ENCODE peak calls at places on chromosomes 7 and 10, in six cellular contexts. L, R, N, T, S and V are unnamed samples. For H3K4me1, the result is how much of the 10 kb centered on the place peaks cover.

GRCh38 chr10:122196218-122196617 is 74.9 kb upstream of the BTBD16 start:
- DNase-seq in N (no peak), L (no peak), R (no peak), S (no peak), T (no peak), V (no peak)

GRCh38 chr7:74475243-74475986 is 21.7 kb downstream of the GTF2IRD1 start:
- DNase-seq in R (no peak), S (peak), T (no peak), L (no peak), N (no peak), V (no peak)

GRCh38 chr10:68090586-68090985 is 15.5 kb upstream of the HERC4 start:
- DNase-seq in R (no peak), T (no peak), S (no peak), L (no peak), N (no peak), V (no peak)

GRCh38 chr7:100897111-100897608 is 1.5 kb upstream of the ACHE start:
- DNase-seq in R (no peak), T (peak), N (no peak), L (peak), S (peak), V (peak)

GRCh38 chr10:74418285-74418872 is 267.4 kb downstream of the ADK start:
- DNase-seq in R (peak), T (no peak), L (no peak), N (no peak), S (no peak), V (no peak)

GRCh38 chr10:26550774-26551526 is 112.8 kb downstream of the APBB1IP start:
- DNase-seq in S (no peak), T (no peak), L (no peak), N (no peak), R (no peak), V (no peak)

GRCh38 chr10:689433-690226 is at the start of gene DIP2C:
- DNase-seq in L (peak), N (no peak), S (peak), R (peak), T (peak), V (peak)

GRCh38 chr7:27745064-27745583 is 5.2 kb downstream of the TAX1BP1 start:
- DNase-seq in R (peak), L (no peak), N (no peak), S (no peak), T (peak), V (no peak)

GRCh38 chr7:124769136-124769535 is 3.5 kb upstream of the GPR37 start:
- DNase-seq in T (no peak), S (no peak), L (no peak), N (no peak), R (no peak), V (no peak)

GRCh38 chr10:7483848-7484247 is 73.0 kb upstream of the SFMBT2 start:
- DNase-seq in T (no peak), N (no peak), R (no peak), L (no peak), S (no peak), V (no peak)

GRCh38 chr10:103649654-103650423 is 156.3 kb downstream of the NEURL1 start:
- DNase-seq in R (no peak), L (no peak), S (no peak), T (no peak), N (no peak), V (peak)

GRCh38 chr10:43361532-43362190 is 9.8 kb upstream of the FXYD4 start:
- DNase-seq in T (no peak), L (no peak), N (no peak), S (no peak), R (no peak), V (no peak)

DNA sequence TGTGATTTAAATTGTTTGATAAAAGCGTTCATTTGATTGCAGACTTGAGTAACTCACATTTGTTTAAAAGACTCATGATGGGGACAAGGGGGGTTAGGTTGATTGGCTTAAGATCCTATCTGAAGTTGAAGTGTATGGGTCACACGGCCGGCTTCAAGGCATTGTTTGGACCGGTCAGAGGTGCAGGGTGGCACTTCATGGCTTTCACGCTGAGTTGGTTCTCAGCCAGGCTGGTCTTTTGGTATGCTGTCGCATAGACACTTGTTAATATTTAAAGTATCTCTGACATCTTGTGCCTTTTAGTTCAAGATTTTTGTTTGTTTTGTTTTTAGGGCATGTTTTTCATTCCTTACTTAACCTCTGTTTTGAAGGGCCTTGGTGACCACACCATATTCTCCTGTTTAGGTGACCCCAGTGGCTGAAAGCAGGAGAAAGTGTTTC is 58.1 kb downstream of the CCNY start:
- DNase-seq in S (no peak), N (no peak), R (no peak), L (no peak), T (no peak), V (no peak)
- H3K4me1 ChIP-seq in S (under half), N (under half), R (under half), L (half or more), T (under half), V (under half)

DNA sequence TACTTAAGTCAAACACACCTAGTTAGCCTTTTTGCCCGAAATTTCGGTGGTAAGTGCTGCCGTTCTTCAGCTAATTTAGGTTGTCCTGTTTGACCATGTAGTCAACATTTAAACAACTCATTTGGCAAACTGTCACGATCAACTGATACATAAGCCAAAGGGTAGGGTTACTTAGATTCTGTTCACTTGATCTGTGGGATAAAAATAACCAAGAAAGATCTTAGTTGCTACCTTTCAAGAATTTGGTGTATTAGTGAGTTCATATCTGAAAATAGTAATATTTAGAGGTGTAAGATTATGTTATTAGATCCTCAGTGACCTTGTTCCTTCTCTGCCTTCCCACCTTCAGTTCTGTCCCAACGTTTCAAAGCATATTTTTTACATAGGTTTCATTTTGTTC is 2.0 kb downstream of the TNKS2 start:
- DNase-seq in N (no peak), T (peak), L (no peak), R (no peak), S (no peak), V (no peak)
- H3K4me1 ChIP-seq in N (under half), T (under half), L (half or more), R (under half), S (under half), V (half or more)

DNA sequence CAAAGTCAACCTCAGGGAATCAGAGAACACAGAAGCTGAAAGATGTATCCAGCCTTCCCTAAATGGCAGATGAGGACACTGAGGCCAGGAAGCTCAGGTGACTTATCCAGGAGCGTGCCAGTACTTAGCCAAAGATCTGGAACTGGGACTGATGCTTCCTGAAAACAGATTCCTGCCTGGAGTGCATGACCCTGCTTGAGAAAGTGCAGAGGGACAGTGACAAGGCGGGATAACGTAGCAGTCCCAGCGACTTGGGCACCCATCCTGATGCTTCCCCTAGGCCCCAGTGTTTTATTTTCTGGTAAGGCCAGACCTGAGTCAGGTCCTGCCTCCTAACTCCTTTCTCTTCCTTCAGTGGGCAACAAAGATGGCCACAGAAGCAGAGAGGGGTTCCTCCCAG is 48.6 kb downstream of the KIAA1217 start:
- DNase-seq in N (no peak), T (no peak), R (no peak), S (no peak), L (no peak), V (no peak)
- H3K4me1 ChIP-seq in N (under half), T (under half), R (under half), S (under half), L (half or more), V (half or more)

GRCh38 chr10:124534821-124535601 is 73.4 kb downstream of the LHPP start:
- DNase-seq in L (no peak), N (no peak), S (no peak), R (no peak), T (no peak), V (no peak)

GRCh38 chr10:124533266-124533665 is 71.6 kb downstream of the LHPP start:
- DNase-seq in L (no peak), N (no peak), R (no peak), T (no peak), S (no peak), V (no peak)

GRCh38 chr10:124532788-124533187 is 71.2 kb downstream of the LHPP start:
- DNase-seq in N (no peak), T (no peak), R (no peak), S (no peak), L (no peak), V (no peak)

GRCh38 chr10:124535731-124536495 is 74.3 kb downstream of the LHPP start:
- DNase-seq in N (no peak), R (no peak), S (no peak), T (no peak), L (no peak), V (no peak)

GRCh38 chr10:124534231-124534798 is 72.7 kb downstream of the LHPP start:
- DNase-seq in S (peak), R (peak), T (no peak), L (peak), N (no peak), V (no peak)
- H3K4me1 ChIP-seq in S (under half), R (under half), T (under half), L (under half), N (under half), V (under half)

DNA sequence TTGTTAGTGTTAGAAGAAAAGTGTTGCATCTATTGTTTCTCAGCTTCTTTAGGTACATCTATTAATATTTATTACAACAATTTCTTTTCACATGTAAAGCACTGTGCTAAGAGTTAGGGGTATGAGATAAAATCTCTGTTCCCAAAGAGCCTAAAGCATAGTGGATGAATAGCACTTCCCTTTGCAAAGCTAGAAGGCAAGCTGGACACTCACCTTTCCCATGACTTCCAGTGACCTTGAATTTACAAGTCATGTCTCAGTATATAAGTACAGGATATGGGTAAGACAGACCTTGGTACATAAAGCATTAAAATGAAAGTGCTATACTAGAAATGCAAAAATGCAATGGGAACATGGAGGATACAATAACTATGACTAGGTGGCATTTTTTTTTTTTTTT is 8.8 kb downstream of the CNNM1 start:
- DNase-seq in R (no peak), N (no peak), L (no peak), T (no peak), S (no peak), V (no peak)
- H3K4me1 ChIP-seq in R (under half), N (under half), L (under half), T (under half), S (under half), V (under half)

DNA sequence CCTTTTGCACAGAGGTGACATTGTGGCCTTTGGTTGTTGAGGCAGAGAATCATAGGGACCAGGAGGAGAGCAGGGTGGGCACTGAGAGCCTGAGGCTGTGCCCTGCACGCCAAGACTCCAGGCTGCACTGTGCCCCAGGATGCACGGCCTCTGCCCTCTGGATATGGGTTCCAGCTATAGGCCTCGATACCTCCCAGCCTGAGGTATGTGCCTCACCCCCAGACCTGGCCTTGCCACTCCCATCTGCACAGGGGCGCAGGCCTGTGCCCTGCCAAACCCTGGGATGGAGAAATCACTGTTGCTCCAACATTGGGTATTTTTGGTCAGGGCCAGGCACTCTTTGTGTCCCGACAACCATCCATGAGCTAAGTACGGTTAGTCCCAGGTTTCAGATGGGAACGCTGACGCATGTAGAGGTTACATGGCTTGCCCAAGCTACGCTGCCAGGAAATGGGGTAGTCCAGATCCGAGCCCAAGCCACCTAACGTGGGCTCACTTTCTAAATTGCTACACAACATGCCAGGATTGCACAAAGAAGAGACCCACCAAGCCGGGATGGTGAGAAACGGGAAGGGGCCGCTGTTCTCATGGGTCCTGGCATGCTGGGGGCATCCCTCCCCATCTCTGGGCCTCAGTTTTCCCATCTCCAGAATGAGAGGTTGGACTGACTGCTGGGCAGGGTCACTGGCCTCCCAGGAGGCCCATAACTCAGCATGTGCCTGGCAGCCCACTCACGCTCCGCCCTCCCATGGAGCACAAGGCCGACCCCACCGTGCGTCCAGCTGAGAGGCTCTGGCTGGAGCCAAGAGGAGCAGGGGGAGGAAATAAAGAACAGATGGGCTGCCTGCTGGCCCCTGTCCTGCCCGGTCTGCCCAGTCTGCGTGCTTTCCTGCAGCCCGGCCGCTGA is 44.2 kb downstream of the ZCCHC24 start:
- DNase-seq in T (peak), N (no peak), S (no peak), L (peak), R (peak), V (peak)
- H3K4me1 ChIP-seq in T (half or more), N (under half), S (half or more), L (under half), R (half or more), V (half or more)

GRCh38 chr10:62816179-62817119 is at the start of gene EGR2:
- DNase-seq in T (peak), S (peak), N (peak), R (peak), L (peak), V (peak)
- H3K4me1 ChIP-seq in T (under half), S (under half), N (under half), R (under half), L (half or more), V (under half)

GRCh38 chr10:77162697-77163096 is 474.9 kb downstream of the KCNMA1 start:
- DNase-seq in T (peak), L (no peak), N (no peak), R (peak), S (no peak), V (no peak)
- H3K4me1 ChIP-seq in T (under half), L (under half), N (under half), R (under half), S (under half), V (under half)

GRCh38 chr10:132745971-132746370 is 40.0 kb downstream of the NKX6-2 start:
- DNase-seq in L (no peak), R (no peak), S (no peak), N (no peak), T (no peak), V (no peak)
- H3K4me1 ChIP-seq in L (under half), R (under half), S (under half), N (under half), T (under half), V (under half)